ENCODE peak calls at places on chromosomes 3 and 15, in six cellular contexts. One of them, this sample, is unnamed.

GRCh38 chr3:16888785-16889607 is 4.2 kb downstream of the PLCL2 start:
- DNase-seq in activated CD4-positive, CD25-positive, alpha-beta regulatory T cell: no peak
- DNase-seq in NCI-H1436: no peak
- DNase-seq in foreskin fibroblast: no peak
- DNase-seq in HTR-8/SVneo: no peak
- DNase-seq in NCI-H774: no peak
- DNase-seq in this sample: no peak

GRCh38 chr15:99014803-99015676 is 7.4 kb upstream of the PGPEP1L start:
- DNase-seq in NCI-H1436: peak
- DNase-seq in foreskin fibroblast: peak
- DNase-seq in activated CD4-positive, CD25-positive, alpha-beta regulatory T cell: no peak
- DNase-seq in NCI-H774: no peak
- DNase-seq in HTR-8/SVneo: no peak
- DNase-seq in this sample: peak

GRCh38 chr3:194139085-194139976 is 3.4 kb downstream of the HES1 start:
- DNase-seq in foreskin fibroblast: peak
- DNase-seq in activated CD4-positive, CD25-positive, alpha-beta regulatory T cell: no peak
- DNase-seq in NCI-H774: no peak
- DNase-seq in HTR-8/SVneo: peak
- DNase-seq in NCI-H1436: no peak
- DNase-seq in this sample: no peak

GRCh38 chr15:73125219-73125618 is 73.0 kb downstream of the NEO1 start:
- DNase-seq in NCI-H1436: no peak
- DNase-seq in activated CD4-positive, CD25-positive, alpha-beta regulatory T cell: no peak
- DNase-seq in foreskin fibroblast: peak
- DNase-seq in NCI-H774: no peak
- DNase-seq in HTR-8/SVneo: no peak
- DNase-seq in this sample: no peak

GRCh38 chr3:116443096-116443793 is 2.0 kb downstream of the LSAMP start:
- DNase-seq in NCI-H1436: no peak
- DNase-seq in HTR-8/SVneo: no peak
- DNase-seq in activated CD4-positive, CD25-positive, alpha-beta regulatory T cell: no peak
- DNase-seq in NCI-H774: no peak
- DNase-seq in foreskin fibroblast: peak
- DNase-seq in this sample: no peak

GRCh38 chr3:105829229-105829628 is 39.6 kb downstream of the CBLB start:
- DNase-seq in HTR-8/SVneo: no peak
- DNase-seq in NCI-H1436: no peak
- DNase-seq in activated CD4-positive, CD25-positive, alpha-beta regulatory T cell: no peak
- DNase-seq in foreskin fibroblast: no peak
- DNase-seq in NCI-H774: no peak
- DNase-seq in this sample: no peak

GRCh38 chr3:154862265-154862664 is 217.9 kb upstream of the MME start:
- DNase-seq in foreskin fibroblast: peak
- DNase-seq in NCI-H1436: no peak
- DNase-seq in NCI-H774: no peak
- DNase-seq in activated CD4-positive, CD25-positive, alpha-beta regulatory T cell: no peak
- DNase-seq in HTR-8/SVneo: peak
- DNase-seq in this sample: no peak

GRCh38 chr3:183576487-183577107 is 21.1 kb upstream of the KLHL6 start:
- DNase-seq in HTR-8/SVneo: no peak
- DNase-seq in foreskin fibroblast: peak
- DNase-seq in activated CD4-positive, CD25-positive, alpha-beta regulatory T cell: no peak
- DNase-seq in NCI-H774: no peak
- DNase-seq in NCI-H1436: peak
- DNase-seq in this sample: no peak

GRCh38 chr3:192482809-192483208 is 244.5 kb downstream of the FGF12 start:
- DNase-seq in NCI-H1436: no peak
- DNase-seq in foreskin fibroblast: no peak
- DNase-seq in activated CD4-positive, CD25-positive, alpha-beta regulatory T cell: no peak
- DNase-seq in NCI-H774: no peak
- DNase-seq in HTR-8/SVneo: no peak
- DNase-seq in this sample: no peak

GRCh38 chr15:31353931-31354330 is 27.3 kb downstream of the KLF13 start:
- DNase-seq in foreskin fibroblast: peak
- DNase-seq in NCI-H1436: no peak
- DNase-seq in activated CD4-positive, CD25-positive, alpha-beta regulatory T cell: no peak
- DNase-seq in NCI-H774: no peak
- DNase-seq in HTR-8/SVneo: no peak
- DNase-seq in this sample: no peak

GRCh38 chr3:33773627-33774026 is 24.8 kb upstream of the PDCD6IP start:
- DNase-seq in NCI-H1436: no peak
- DNase-seq in NCI-H774: no peak
- DNase-seq in activated CD4-positive, CD25-positive, alpha-beta regulatory T cell: no peak
- DNase-seq in foreskin fibroblast: peak
- DNase-seq in HTR-8/SVneo: no peak
- DNase-seq in this sample: no peak

GRCh38 chr3:61181874-61182273 is 69.4 kb downstream of the FHIT start:
- DNase-seq in NCI-H774: no peak
- DNase-seq in HTR-8/SVneo: no peak
- DNase-seq in activated CD4-positive, CD25-positive, alpha-beta regulatory T cell: no peak
- DNase-seq in NCI-H1436: peak
- DNase-seq in foreskin fibroblast: peak
- DNase-seq in this sample: no peak

This sample was measured in kidney.